ENCODE peak calls at places on chromosomes 5 and 9, in four cellular contexts. One of them, this sample, is unnamed.

GRCh38 chr5:32506809-32507208 is 62.3 kb upstream of the ZFR start:
- DNase-seq in fibroblast of mammary gland: peak
- DNase-seq in CD8-positive, alpha-beta memory T cell: no peak
- DNase-seq in tibial nerve: no peak
- DNase-seq in this sample: no peak

GRCh38 chr9:114087721-114088120 is 9.6 kb upstream of the AMBP start:
- DNase-seq in fibroblast of mammary gland: no peak
- DNase-seq in CD8-positive, alpha-beta memory T cell: no peak
- DNase-seq in tibial nerve: no peak
- DNase-seq in this sample: no peak

GRCh38 chr5:93794954-93795353 is 53.6 kb upstream of the POU5F2 start:
- DNase-seq in fibroblast of mammary gland: no peak
- DNase-seq in CD8-positive, alpha-beta memory T cell: no peak
- DNase-seq in tibial nerve: no peak
- DNase-seq in this sample: no peak

GRCh38 chr9:127035423-127035822 is 87.0 kb downstream of the ANGPTL2 start:
- DNase-seq in fibroblast of mammary gland: peak
- DNase-seq in CD8-positive, alpha-beta memory T cell: no peak
- DNase-seq in tibial nerve: peak
- DNase-seq in this sample: no peak

GRCh38 chr9:79384506-79384905 is 187.3 kb upstream of the TLE4 start:
- DNase-seq in fibroblast of mammary gland: no peak
- DNase-seq in CD8-positive, alpha-beta memory T cell: no peak
- DNase-seq in tibial nerve: no peak
- DNase-seq in this sample: no peak

GRCh38 chr5:93330506-93330905 is 250.5 kb downstream of the NR2F1-AS1 start:
- DNase-seq in fibroblast of mammary gland: peak
- DNase-seq in CD8-positive, alpha-beta memory T cell: no peak
- DNase-seq in tibial nerve: no peak
- DNase-seq in this sample: no peak

GRCh38 chr9:106697799-106698591 is 165.0 kb upstream of the ZNF462 start:
- DNase-seq in fibroblast of mammary gland: peak
- DNase-seq in CD8-positive, alpha-beta memory T cell: no peak
- DNase-seq in tibial nerve: peak
- DNase-seq in this sample: no peak

GRCh38 chr9:92492781-92493401 is 10.6 kb upstream of the ASPN start:
- DNase-seq in fibroblast of mammary gland: no peak
- DNase-seq in CD8-positive, alpha-beta memory T cell: no peak
- DNase-seq in tibial nerve: no peak
- DNase-seq in this sample: no peak

GRCh38 chr5:161850491-161850890 is 2.6 kb downstream of the GABRA1 start:
- DNase-seq in fibroblast of mammary gland: no peak
- DNase-seq in CD8-positive, alpha-beta memory T cell: no peak
- DNase-seq in tibial nerve: no peak
- DNase-seq in this sample: no peak

GRCh38 chr5:161846731-161847130 is 1.2 kb upstream of the GABRA1 start:
- DNase-seq in fibroblast of mammary gland: no peak
- DNase-seq in CD8-positive, alpha-beta memory T cell: no peak
- DNase-seq in tibial nerve: no peak
- DNase-seq in this sample: no peak

GRCh38 chr5:161847447-161847846 is 473 bp upstream of the GABRA1 start:
- DNase-seq in fibroblast of mammary gland: no peak
- DNase-seq in CD8-positive, alpha-beta memory T cell: no peak
- DNase-seq in tibial nerve: no peak
- DNase-seq in this sample: no peak

GRCh38 chr5:161851691-161852299 is 3.9 kb downstream of the GABRA1 start:
- DNase-seq in fibroblast of mammary gland: peak
- DNase-seq in CD8-positive, alpha-beta memory T cell: no peak
- DNase-seq in tibial nerve: no peak
- DNase-seq in this sample: no peak

DNA sequence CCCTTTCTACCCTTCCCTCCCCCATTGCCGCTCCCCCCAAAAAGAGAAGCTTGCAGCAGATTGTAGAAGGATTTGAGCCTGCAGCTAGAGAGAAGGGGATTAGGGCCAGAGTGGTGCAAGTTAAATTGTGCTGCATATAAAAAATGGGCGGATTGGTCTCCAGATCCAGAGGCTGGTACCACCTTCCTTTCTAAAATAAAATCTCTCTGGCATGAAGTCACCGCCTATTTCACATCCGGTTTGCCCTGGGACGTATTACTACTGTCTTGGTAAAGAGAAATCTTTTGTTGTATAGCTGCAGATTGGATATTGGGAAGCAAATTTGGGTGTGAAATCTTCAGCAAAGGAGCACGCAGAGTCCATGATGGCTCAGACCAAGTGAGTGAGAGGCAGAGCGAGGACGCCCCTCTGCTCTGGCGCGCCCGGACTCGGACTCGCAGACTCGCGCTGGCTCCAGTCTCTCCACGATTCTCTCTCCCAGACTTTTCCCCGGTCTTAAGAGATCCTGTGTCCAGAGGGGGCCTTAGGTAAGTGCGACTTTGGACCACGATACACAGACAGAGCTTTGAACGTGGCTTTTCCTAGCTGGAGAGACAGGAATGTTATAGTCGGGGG is at the start of gene GABRA1:
- DNase-seq in fibroblast of mammary gland: no peak
- DNase-seq in CD8-positive, alpha-beta memory T cell: no peak
- DNase-seq in tibial nerve: no peak
- DNase-seq in this sample: no peak
- H3K4me3 ChIP-seq in fibroblast of mammary gland: no peak
- H3K4me3 ChIP-seq in CD8-positive, alpha-beta memory T cell: no peak
- H3K4me3 ChIP-seq in tibial nerve: peak
- H3K4me3 ChIP-seq in this sample: no peak

DNA sequence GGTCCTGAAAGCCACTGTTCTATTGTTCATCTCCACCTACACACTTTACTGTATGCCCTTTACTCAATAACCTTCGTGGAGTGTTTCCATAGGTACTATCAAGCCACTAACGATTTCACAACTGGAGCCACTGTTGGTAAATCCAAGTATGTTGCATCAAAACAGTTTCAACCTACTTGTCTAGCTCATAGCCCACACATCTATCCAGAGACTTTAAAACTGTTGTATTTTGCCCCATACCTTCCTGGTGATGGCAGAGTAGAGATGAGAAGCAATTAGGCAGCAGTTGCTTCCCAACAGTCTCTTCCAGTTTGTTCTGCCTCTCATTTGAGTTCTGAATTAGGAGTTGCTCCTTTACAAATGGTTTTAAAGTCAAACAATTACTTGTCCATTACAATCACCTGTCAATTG is 607 bp downstream of the FAXDC2 start:
- DNase-seq in fibroblast of mammary gland: peak
- DNase-seq in CD8-positive, alpha-beta memory T cell: no peak
- DNase-seq in tibial nerve: no peak
- DNase-seq in this sample: no peak
- H3K4me3 ChIP-seq in fibroblast of mammary gland: peak
- H3K4me3 ChIP-seq in CD8-positive, alpha-beta memory T cell: no peak
- H3K4me3 ChIP-seq in tibial nerve: peak
- H3K4me3 ChIP-seq in this sample: no peak

DNA sequence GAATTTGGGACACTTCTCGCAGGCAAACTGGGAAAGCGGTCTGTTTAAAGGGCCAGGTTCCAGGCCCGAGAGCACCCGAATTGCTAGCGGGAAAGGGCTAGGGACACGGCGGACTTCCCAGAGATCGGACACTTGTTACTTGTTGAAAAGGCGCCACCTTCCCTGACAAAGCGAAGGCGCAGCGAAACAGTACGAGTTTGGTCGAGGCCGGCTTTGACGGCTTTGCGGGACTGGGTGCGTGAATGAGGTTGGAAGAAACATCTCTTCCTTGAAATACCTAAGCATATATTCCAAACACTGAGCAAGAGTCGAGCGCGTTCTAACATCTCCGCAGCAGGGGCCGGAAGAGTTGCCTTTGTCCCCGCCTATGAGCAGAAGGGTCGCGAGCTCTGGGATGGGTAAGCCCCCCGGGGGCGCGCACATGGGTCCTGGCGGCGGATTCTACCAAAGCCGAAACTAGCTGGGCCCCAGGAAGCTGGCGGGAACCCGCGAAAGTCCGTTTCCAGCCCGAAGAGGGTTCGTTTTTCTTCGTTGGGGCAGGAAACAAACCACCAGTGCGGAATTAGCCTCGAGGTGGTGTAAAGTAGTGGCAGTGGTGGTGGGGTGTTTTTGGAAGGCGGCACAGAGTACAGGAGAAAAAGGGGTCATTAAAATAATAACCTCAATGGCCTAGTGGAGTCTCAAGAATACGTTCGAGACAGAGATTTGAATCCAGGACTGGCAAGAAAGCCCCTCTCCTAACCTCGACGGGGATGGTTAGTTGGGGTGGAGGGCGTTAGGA is 1.5 kb downstream of the GDNF start:
- DNase-seq in fibroblast of mammary gland: peak
- DNase-seq in CD8-positive, alpha-beta memory T cell: no peak
- DNase-seq in tibial nerve: no peak
- DNase-seq in this sample: no peak
- H3K4me3 ChIP-seq in fibroblast of mammary gland: peak
- H3K4me3 ChIP-seq in CD8-positive, alpha-beta memory T cell: no peak
- H3K4me3 ChIP-seq in tibial nerve: peak
- H3K4me3 ChIP-seq in this sample: no peak

DNA sequence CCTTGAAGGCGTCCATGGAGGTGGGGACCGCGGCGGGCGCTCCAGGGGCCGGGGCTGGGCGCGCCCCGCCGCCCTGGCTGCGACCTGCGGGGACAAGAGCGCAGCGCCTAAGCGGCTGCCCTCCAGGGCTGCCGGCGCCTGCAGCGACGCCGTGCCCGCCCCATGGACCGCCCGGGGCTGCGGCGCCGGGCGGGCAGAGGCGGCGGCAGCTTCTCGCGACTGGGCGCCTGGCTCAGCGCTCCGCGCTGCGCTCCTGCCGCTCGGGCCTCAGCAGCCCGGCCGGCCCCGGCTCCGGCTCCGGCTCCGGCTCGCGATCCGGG is 202 bp downstream of the PITX1 start:
- DNase-seq in fibroblast of mammary gland: peak
- DNase-seq in CD8-positive, alpha-beta memory T cell: no peak
- DNase-seq in tibial nerve: no peak
- DNase-seq in this sample: no peak
- H3K4me3 ChIP-seq in fibroblast of mammary gland: no peak
- H3K4me3 ChIP-seq in CD8-positive, alpha-beta memory T cell: no peak
- H3K4me3 ChIP-seq in tibial nerve: peak
- H3K4me3 ChIP-seq in this sample: no peak

GRCh38 chr5:132747064-132747692 is at the start of gene CCNI2:
- DNase-seq in fibroblast of mammary gland: no peak
- DNase-seq in CD8-positive, alpha-beta memory T cell: peak
- DNase-seq in tibial nerve: no peak
- DNase-seq in this sample: peak
- H3K4me3 ChIP-seq in fibroblast of mammary gland: peak
- H3K4me3 ChIP-seq in CD8-positive, alpha-beta memory T cell: peak
- H3K4me3 ChIP-seq in tibial nerve: peak
- H3K4me3 ChIP-seq in this sample: peak

GRCh38 chr9:111041902-111042301 is 3.6 kb upstream of the LPAR1 start:
- DNase-seq in fibroblast of mammary gland: no peak
- DNase-seq in CD8-positive, alpha-beta memory T cell: no peak
- DNase-seq in tibial nerve: no peak
- DNase-seq in this sample: no peak

GRCh38 chr9:111038336-111039202 is at the start of gene LPAR1:
- DNase-seq in fibroblast of mammary gland: peak
- DNase-seq in CD8-positive, alpha-beta memory T cell: no peak
- DNase-seq in tibial nerve: peak
- DNase-seq in this sample: no peak

GRCh38 chr9:111037744-111038335 is 430 bp downstream of the LPAR1 start:
- DNase-seq in fibroblast of mammary gland: peak
- DNase-seq in CD8-positive, alpha-beta memory T cell: no peak
- DNase-seq in tibial nerve: no peak
- DNase-seq in this sample: no peak

GRCh38 chr9:111039203-111039907 is 1.1 kb upstream of the LPAR1 start:
- DNase-seq in fibroblast of mammary gland: no peak
- DNase-seq in CD8-positive, alpha-beta memory T cell: no peak
- DNase-seq in tibial nerve: no peak
- DNase-seq in this sample: no peak

DNA sequence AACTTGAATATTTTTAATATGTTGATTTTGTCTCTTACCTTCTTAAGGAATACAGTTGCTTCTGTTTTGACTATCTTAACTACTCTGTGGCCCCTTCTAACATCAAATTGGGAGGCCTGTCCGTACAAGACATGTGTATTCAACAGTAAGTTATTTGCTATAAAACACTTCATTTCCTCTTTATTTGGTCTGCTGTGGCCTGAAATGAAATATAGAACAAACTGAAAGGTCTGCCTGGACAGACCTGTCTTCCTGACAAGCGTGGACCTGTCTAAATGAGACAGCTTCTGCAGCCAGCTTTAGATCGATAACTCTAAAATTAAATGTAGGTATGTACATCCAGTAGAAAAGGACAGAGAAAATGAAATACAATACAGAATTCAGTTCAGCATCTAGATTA is 2.2 kb upstream of the LPAR1 start:
- DNase-seq in fibroblast of mammary gland: no peak
- DNase-seq in CD8-positive, alpha-beta memory T cell: no peak
- DNase-seq in tibial nerve: no peak
- DNase-seq in this sample: no peak
- H3K4me3 ChIP-seq in fibroblast of mammary gland: no peak
- H3K4me3 ChIP-seq in CD8-positive, alpha-beta memory T cell: no peak
- H3K4me3 ChIP-seq in tibial nerve: no peak
- H3K4me3 ChIP-seq in this sample: no peak

GRCh38 chr9:136193127-136193890 is 11.6 kb downstream of the LHX3 start:
- DNase-seq in fibroblast of mammary gland: no peak
- DNase-seq in CD8-positive, alpha-beta memory T cell: no peak
- DNase-seq in tibial nerve: no peak
- DNase-seq in this sample: no peak

GRCh38 chr9:136193891-136194279 is 11.0 kb downstream of the LHX3 start:
- DNase-seq in fibroblast of mammary gland: no peak
- DNase-seq in CD8-positive, alpha-beta memory T cell: no peak
- DNase-seq in tibial nerve: no peak
- DNase-seq in this sample: no peak

GRCh38 chr9:136190656-136191548 is 14.0 kb downstream of the LHX3 start:
- DNase-seq in fibroblast of mammary gland: no peak
- DNase-seq in CD8-positive, alpha-beta memory T cell: no peak
- DNase-seq in tibial nerve: no peak
- DNase-seq in this sample: no peak

GRCh38 chr9:136191549-136192286 is 13.2 kb downstream of the LHX3 start:
- DNase-seq in fibroblast of mammary gland: no peak
- DNase-seq in CD8-positive, alpha-beta memory T cell: no peak
- DNase-seq in tibial nerve: no peak
- DNase-seq in this sample: no peak

GRCh38 chr9:136192289-136193126 is 12.4 kb downstream of the LHX3 start:
- DNase-seq in fibroblast of mammary gland: no peak
- DNase-seq in CD8-positive, alpha-beta memory T cell: no peak
- DNase-seq in tibial nerve: no peak
- DNase-seq in this sample: no peak
- H3K4me3 ChIP-seq in fibroblast of mammary gland: no peak
- H3K4me3 ChIP-seq in CD8-positive, alpha-beta memory T cell: no peak
- H3K4me3 ChIP-seq in tibial nerve: no peak
- H3K4me3 ChIP-seq in this sample: no peak

GRCh38 chr5:141816598-141817399 is 61.4 kb downstream of the PCDH1 start:
- DNase-seq in fibroblast of mammary gland: no peak
- DNase-seq in CD8-positive, alpha-beta memory T cell: no peak
- DNase-seq in tibial nerve: no peak
- DNase-seq in this sample: no peak
- H3K4me3 ChIP-seq in fibroblast of mammary gland: no peak
- H3K4me3 ChIP-seq in CD8-positive, alpha-beta memory T cell: no peak
- H3K4me3 ChIP-seq in tibial nerve: no peak
- H3K4me3 ChIP-seq in this sample: no peak